ENCODE peak calls at places on chromosomes 4 and X, in four cellular contexts. One of them, this sample, is unnamed.

GRCh38 chr4:78039678-78040077 is 17.4 kb upstream of the FRAS1 start:
- DNase-seq in CD8-positive, alpha-beta memory T cell: no peak
- DNase-seq in hepatocyte: no peak
- DNase-seq in esophagus muscularis mucosa: no peak
- DNase-seq in this sample: no peak

GRCh38 chr4:40788338-40788737 is 38.6 kb downstream of the NSUN7 start:
- DNase-seq in CD8-positive, alpha-beta memory T cell: no peak
- DNase-seq in hepatocyte: no peak
- DNase-seq in esophagus muscularis mucosa: no peak
- DNase-seq in this sample: no peak

GRCh38 chrX:63750846-63751245 is 34.2 kb downstream of the ARHGEF9 start:
- DNase-seq in CD8-positive, alpha-beta memory T cell: no peak
- DNase-seq in hepatocyte: no peak
- DNase-seq in esophagus muscularis mucosa: no peak
- DNase-seq in this sample: no peak

GRCh38 chrX:70485466-70485865 is 40.8 kb downstream of the DLG3 start:
- DNase-seq in CD8-positive, alpha-beta memory T cell: no peak
- DNase-seq in hepatocyte: no peak
- DNase-seq in esophagus muscularis mucosa: no peak
- DNase-seq in this sample: no peak

GRCh38 chr4:172153694-172154093 is 340.5 kb downstream of the GALNTL6 start:
- DNase-seq in CD8-positive, alpha-beta memory T cell: no peak
- DNase-seq in hepatocyte: no peak
- DNase-seq in esophagus muscularis mucosa: no peak
- DNase-seq in this sample: no peak

GRCh38 chr4:76811604-76812412 is 86.1 kb downstream of the SOWAHB start:
- DNase-seq in CD8-positive, alpha-beta memory T cell: no peak
- DNase-seq in hepatocyte: peak; percentile 38
- DNase-seq in esophagus muscularis mucosa: no peak
- DNase-seq in this sample: no peak

GRCh38 chr4:2071252-2071911 is 12.3 kb downstream of the NAT8L start:
- DNase-seq in CD8-positive, alpha-beta memory T cell: no peak
- DNase-seq in hepatocyte: no peak
- DNase-seq in esophagus muscularis mucosa: no peak
- DNase-seq in this sample: no peak

GRCh38 chr4:147927377-147928137 is 195.7 kb downstream of the ARHGAP10 start:
- DNase-seq in CD8-positive, alpha-beta memory T cell: no peak
- DNase-seq in hepatocyte: no peak
- DNase-seq in esophagus muscularis mucosa: no peak
- DNase-seq in this sample: no peak

GRCh38 chrX:103400931-103401330 is 24.6 kb downstream of the BEX3 start:
- DNase-seq in CD8-positive, alpha-beta memory T cell: no peak
- DNase-seq in hepatocyte: no peak
- DNase-seq in esophagus muscularis mucosa: no peak
- DNase-seq in this sample: no peak

GRCh38 chr4:70737006-70737405 is 15.2 kb downstream of the RUFY3 start:
- DNase-seq in CD8-positive, alpha-beta memory T cell: peak; percentile 54
- DNase-seq in hepatocyte: no peak
- DNase-seq in esophagus muscularis mucosa: no peak
- DNase-seq in this sample: no peak

GRCh38 chr4:93183589-93183988 is 645.0 kb upstream of the ATOH1 start:
- DNase-seq in CD8-positive, alpha-beta memory T cell: no peak
- DNase-seq in hepatocyte: no peak
- DNase-seq in esophagus muscularis mucosa: no peak
- DNase-seq in this sample: no peak

GRCh38 chr4:136818811-136819210 is 713.5 kb downstream of the PCDH18 start:
- DNase-seq in CD8-positive, alpha-beta memory T cell: no peak
- DNase-seq in hepatocyte: no peak
- DNase-seq in esophagus muscularis mucosa: no peak
- DNase-seq in this sample: no peak

GRCh38 chr4:163866728-163867313 is 372.3 kb downstream of the TMA16 start:
- DNase-seq in CD8-positive, alpha-beta memory T cell: no peak
- DNase-seq in hepatocyte: no peak
- DNase-seq in esophagus muscularis mucosa: no peak
- DNase-seq in this sample: no peak

GRCh38 chr4:14078311-14078710 is 450.8 kb upstream of the BOD1L1 start:
- DNase-seq in CD8-positive, alpha-beta memory T cell: no peak
- DNase-seq in hepatocyte: no peak
- DNase-seq in esophagus muscularis mucosa: no peak
- DNase-seq in this sample: no peak

GRCh38 chr4:184599492-184600135 is 49.6 kb downstream of the CASP3 start:
- DNase-seq in CD8-positive, alpha-beta memory T cell: no peak
- DNase-seq in hepatocyte: no peak
- DNase-seq in esophagus muscularis mucosa: no peak
- DNase-seq in this sample: no peak

GRCh38 chrX:150229030-150229429 is 134.1 kb upstream of the MAMLD1 start:
- DNase-seq in CD8-positive, alpha-beta memory T cell: no peak
- DNase-seq in hepatocyte: no peak
- DNase-seq in esophagus muscularis mucosa: peak; percentile 5
- DNase-seq in this sample: no peak

GRCh38 chr4:65316534-65316933 is 353.8 kb downstream of the EPHA5 start:
- DNase-seq in CD8-positive, alpha-beta memory T cell: no peak
- DNase-seq in hepatocyte: no peak
- DNase-seq in esophagus muscularis mucosa: no peak
- DNase-seq in this sample: no peak

GRCh38 chrX:118807151-118808017 is 16.2 kb upstream of the ZCCHC12 start:
- DNase-seq in CD8-positive, alpha-beta memory T cell: no peak
- DNase-seq in hepatocyte: peak; percentile 48
- DNase-seq in esophagus muscularis mucosa: no peak
- DNase-seq in this sample: no peak

GRCh38 chr4:80226091-80226490 is 28.8 kb downstream of the PRDM8 start:
- DNase-seq in CD8-positive, alpha-beta memory T cell: no peak
- DNase-seq in hepatocyte: no peak
- DNase-seq in esophagus muscularis mucosa: no peak
- DNase-seq in this sample: no peak

GRCh38 chrX:4263005-4263404 is 549.6 kb upstream of the PRKX start:
- DNase-seq in CD8-positive, alpha-beta memory T cell: no peak
- DNase-seq in hepatocyte: peak; percentile 48
- DNase-seq in esophagus muscularis mucosa: no peak
- DNase-seq in this sample: no peak

GRCh38 chr4:95547708-95548471 is 883 bp downstream of the UNC5C start:
- DNase-seq in CD8-positive, alpha-beta memory T cell: no peak
- DNase-seq in hepatocyte: peak; percentile 36
- DNase-seq in esophagus muscularis mucosa: no peak
- DNase-seq in this sample: no peak

GRCh38 chr4:94641702-94642560 is 115.8 kb upstream of the BMPR1B start:
- DNase-seq in CD8-positive, alpha-beta memory T cell: no peak
- DNase-seq in hepatocyte: no peak
- DNase-seq in esophagus muscularis mucosa: no peak
- DNase-seq in this sample: no peak

GRCh38 chr4:184548651-184549341 is 74.4 kb upstream of the IRF2 start:
- DNase-seq in CD8-positive, alpha-beta memory T cell: no peak
- DNase-seq in hepatocyte: no peak
- DNase-seq in esophagus muscularis mucosa: no peak
- DNase-seq in this sample: no peak

GRCh38 chrX:69210513-69211065 is 45.3 kb upstream of the PJA1 start:
- DNase-seq in CD8-positive, alpha-beta memory T cell: no peak
- DNase-seq in hepatocyte: no peak
- DNase-seq in esophagus muscularis mucosa: no peak
- DNase-seq in this sample: no peak

GRCh38 chr4:23455482-23455881 is 434.4 kb downstream of the PPARGC1A start:
- DNase-seq in CD8-positive, alpha-beta memory T cell: no peak
- DNase-seq in hepatocyte: peak; percentile 38
- DNase-seq in esophagus muscularis mucosa: no peak
- DNase-seq in this sample: no peak

GRCh38 chrX:20320461-20321159 is 53.9 kb upstream of the RPS6KA3 start:
- DNase-seq in CD8-positive, alpha-beta memory T cell: peak; percentile 38
- DNase-seq in hepatocyte: no peak
- DNase-seq in esophagus muscularis mucosa: no peak
- DNase-seq in this sample: no peak

GRCh38 chr4:88037936-88038335 is 30.5 kb downstream of the PKD2 start:
- DNase-seq in CD8-positive, alpha-beta memory T cell: no peak
- DNase-seq in hepatocyte: no peak
- DNase-seq in esophagus muscularis mucosa: no peak
- DNase-seq in this sample: no peak

GRCh38 chrX:82721891-82722290 is 786.2 kb upstream of the POU3F4 start:
- DNase-seq in CD8-positive, alpha-beta memory T cell: no peak
- DNase-seq in hepatocyte: no peak
- DNase-seq in esophagus muscularis mucosa: no peak
- DNase-seq in this sample: no peak

GRCh38 chr4:102717448-102718092 is 43.2 kb downstream of the MANBA start:
- DNase-seq in CD8-positive, alpha-beta memory T cell: no peak
- DNase-seq in hepatocyte: peak; percentile 35
- DNase-seq in esophagus muscularis mucosa: no peak
- DNase-seq in this sample: no peak

GRCh38 chr4:6907658-6908191 is 1.9 kb upstream of the TBC1D14 start:
- DNase-seq in CD8-positive, alpha-beta memory T cell: no peak
- DNase-seq in hepatocyte: peak; percentile 68
- DNase-seq in esophagus muscularis mucosa: no peak
- DNase-seq in this sample: no peak

GRCh38 chr4:15976456-15977096 is 13.6 kb upstream of the FGFBP2 start:
- DNase-seq in CD8-positive, alpha-beta memory T cell: no peak
- DNase-seq in hepatocyte: no peak
- DNase-seq in esophagus muscularis mucosa: no peak
- DNase-seq in this sample: no peak

GRCh38 chrX:9789555-9789954 is 3.3 kb downstream of the SHROOM2 start:
- DNase-seq in CD8-positive, alpha-beta memory T cell: no peak
- DNase-seq in hepatocyte: no peak
- DNase-seq in esophagus muscularis mucosa: no peak
- DNase-seq in this sample: no peak

GRCh38 chr4:159273126-159273438 is 170.2 kb downstream of the RAPGEF2 start:
- DNase-seq in CD8-positive, alpha-beta memory T cell: no peak
- DNase-seq in hepatocyte: no peak
- DNase-seq in esophagus muscularis mucosa: no peak
- DNase-seq in this sample: no peak

GRCh38 chr4:26420903-26421302 is 69.4 kb downstream of the CCKAR start:
- DNase-seq in CD8-positive, alpha-beta memory T cell: no peak
- DNase-seq in hepatocyte: no peak
- DNase-seq in esophagus muscularis mucosa: no peak
- DNase-seq in this sample: no peak

GRCh38 chr4:93710101-93710846 is 118.3 kb upstream of the ATOH1 start:
- DNase-seq in CD8-positive, alpha-beta memory T cell: no peak
- DNase-seq in hepatocyte: peak; percentile 47
- DNase-seq in esophagus muscularis mucosa: no peak
- DNase-seq in this sample: no peak

DNA sequence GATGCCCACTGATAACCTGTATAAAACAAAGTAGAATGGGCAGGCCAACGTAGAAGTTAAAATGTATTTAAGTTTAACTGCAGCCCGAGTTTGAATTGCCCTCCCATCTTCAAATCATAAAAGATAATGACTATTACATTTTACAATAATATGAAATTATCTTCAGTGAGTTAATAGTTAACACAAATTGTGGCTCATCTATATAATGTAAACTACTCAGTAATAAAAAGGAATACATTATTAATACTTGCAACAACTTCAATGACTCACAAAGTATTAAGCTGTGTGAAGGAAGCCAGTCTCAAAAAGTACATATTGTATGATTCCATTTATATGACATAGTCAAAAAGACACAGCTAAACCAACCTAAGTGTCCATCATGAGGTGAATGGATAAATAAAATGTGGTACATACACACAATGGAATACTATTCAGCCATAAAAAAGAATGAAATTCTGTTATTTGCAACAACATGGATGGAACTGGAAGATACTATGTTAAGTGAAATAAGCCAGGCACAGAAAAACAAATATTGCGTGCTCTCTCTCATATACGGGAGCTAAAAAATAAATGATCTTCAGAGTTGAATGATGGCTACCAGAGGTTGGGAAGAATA is 7.8 kb downstream of the PLRG1 start:
- DNase-seq in CD8-positive, alpha-beta memory T cell: no peak
- DNase-seq in hepatocyte: no peak
- DNase-seq in esophagus muscularis mucosa: no peak
- DNase-seq in this sample: no peak
- H3K36me3 ChIP-seq in CD8-positive, alpha-beta memory T cell: peaks cover 68% of the 10 kb centered on the region
- H3K36me3 ChIP-seq in hepatocyte: no peaks in the 10 kb centered on the region
- H3K36me3 ChIP-seq in esophagus muscularis mucosa: peaks cover 96% of the 10 kb centered on the region
- H3K36me3 ChIP-seq in this sample: peaks cover 90% of the 10 kb centered on the region

GRCh38 chrX:47212381-47213293 is 5.8 kb upstream of the CDK16 start:
- DNase-seq in CD8-positive, alpha-beta memory T cell: no peak
- DNase-seq in hepatocyte: no peak
- DNase-seq in esophagus muscularis mucosa: no peak
- DNase-seq in this sample: no peak

GRCh38 chrX:47215291-47215900 is 3.1 kb upstream of the CDK16 start:
- DNase-seq in CD8-positive, alpha-beta memory T cell: no peak
- DNase-seq in hepatocyte: no peak
- DNase-seq in esophagus muscularis mucosa: no peak
- DNase-seq in this sample: no peak

GRCh38 chrX:47217121-47217851 is 1.2 kb upstream of the CDK16 start:
- DNase-seq in CD8-positive, alpha-beta memory T cell: no peak
- DNase-seq in hepatocyte: peak; percentile 82
- DNase-seq in esophagus muscularis mucosa: no peak
- DNase-seq in this sample: no peak

GRCh38 chrX:47216393-47216925 is 2.0 kb upstream of the CDK16 start:
- DNase-seq in CD8-positive, alpha-beta memory T cell: no peak
- DNase-seq in hepatocyte: no peak
- DNase-seq in esophagus muscularis mucosa: no peak
- DNase-seq in this sample: no peak

GRCh38 chrX:47214435-47215077 is 3.9 kb upstream of the CDK16 start:
- DNase-seq in CD8-positive, alpha-beta memory T cell: no peak
- DNase-seq in hepatocyte: no peak
- DNase-seq in esophagus muscularis mucosa: no peak
- DNase-seq in this sample: no peak
- H3K36me3 ChIP-seq in CD8-positive, alpha-beta memory T cell: peaks cover 43% of the 10 kb centered on the region
- H3K36me3 ChIP-seq in hepatocyte: no peaks in the 10 kb centered on the region
- H3K36me3 ChIP-seq in esophagus muscularis mucosa: peaks cover 72% of the 10 kb centered on the region
- H3K36me3 ChIP-seq in this sample: peaks cover 51% of the 10 kb centered on the region

DNA sequence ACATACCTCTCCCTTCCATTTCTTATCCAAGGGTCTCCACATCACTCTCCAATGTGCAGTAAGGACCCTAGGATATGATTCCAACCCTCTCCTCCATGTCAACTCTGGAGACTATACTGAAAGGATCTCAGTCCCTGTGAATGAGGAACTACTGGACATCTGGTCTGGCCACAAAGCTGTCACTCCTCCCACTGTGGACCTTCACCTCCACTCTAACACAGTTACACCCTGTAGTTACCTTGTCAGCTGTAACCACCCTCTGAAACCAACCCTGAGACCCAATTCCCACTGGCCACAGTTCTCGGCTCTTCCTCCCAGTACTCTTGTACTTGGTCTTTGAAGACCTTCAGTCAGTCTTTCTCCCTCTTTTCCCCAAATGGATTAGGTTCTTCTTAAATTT is 2.9 kb downstream of the TMEM128 start:
- DNase-seq in CD8-positive, alpha-beta memory T cell: no peak
- DNase-seq in hepatocyte: no peak
- DNase-seq in esophagus muscularis mucosa: no peak
- DNase-seq in this sample: no peak
- H3K36me3 ChIP-seq in CD8-positive, alpha-beta memory T cell: peaks cover 17% of the 10 kb centered on the region
- H3K36me3 ChIP-seq in hepatocyte: no peaks in the 10 kb centered on the region
- H3K36me3 ChIP-seq in esophagus muscularis mucosa: peaks cover 56% of the 10 kb centered on the region
- H3K36me3 ChIP-seq in this sample: peaks cover 30% of the 10 kb centered on the region

DNA sequence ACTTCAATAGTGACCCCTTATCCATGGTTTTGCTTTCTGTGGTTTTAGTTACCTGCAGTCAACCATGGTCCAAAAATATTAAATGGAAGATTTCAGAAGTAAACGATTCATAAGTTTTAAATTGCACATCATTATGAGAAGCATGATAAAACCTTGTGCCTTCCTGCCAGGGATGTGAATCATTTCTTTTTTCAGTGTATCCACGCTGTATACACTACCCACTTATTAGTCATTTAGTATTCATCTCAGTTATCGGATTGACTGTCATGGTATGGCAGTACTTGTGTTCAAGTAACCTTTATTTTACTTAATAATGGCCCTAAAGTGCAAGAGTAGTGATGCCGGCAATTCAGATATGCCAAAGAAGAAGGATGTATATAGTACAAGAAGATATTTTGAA is 37.7 kb upstream of the TASL start:
- DNase-seq in CD8-positive, alpha-beta memory T cell: no peak
- DNase-seq in hepatocyte: no peak
- DNase-seq in esophagus muscularis mucosa: no peak
- DNase-seq in this sample: no peak
- H3K36me3 ChIP-seq in CD8-positive, alpha-beta memory T cell: no peaks in the 10 kb centered on the region
- H3K36me3 ChIP-seq in hepatocyte: no peaks in the 10 kb centered on the region
- H3K36me3 ChIP-seq in esophagus muscularis mucosa: no peaks in the 10 kb centered on the region
- H3K36me3 ChIP-seq in this sample: no peaks in the 10 kb centered on the region